ENCODE peak calls at places on chromosomes 3 and 15, in seven cellular contexts. V, F, Q, C, O, S and L are unnamed samples.

GRCh38 chr3:124282751-124283643 is 291.1 kb upstream of the ROPN1 start:
- DNase-seq in V (no peak), F (no peak), Q (no peak), C (peak; percentile 87), O (no peak), S (no peak), L (no peak)

GRCh38 chr3:65751123-65751700 is 287.5 kb downstream of the MAGI1 start:
- DNase-seq in V (peak; percentile 72), F (no peak), Q (peak; percentile 9), C (peak; percentile 62), O (peak; percentile 16), S (no peak), L (no peak)

GRCh38 chr15:44813231-44813630 is 76.9 kb downstream of the TRIM69 start:
- DNase-seq in V (no peak), F (no peak), Q (peak; percentile 21), C (no peak), O (peak; percentile 4), S (no peak), L (no peak)

GRCh38 chr15:41115652-41116115 is 396 bp downstream of the INO80 start:
- DNase-seq in V (peak; percentile 54), F (peak; percentile 44), Q (peak; percentile 82), C (no peak), O (peak; percentile 88), S (no peak), L (peak; percentile 88)

GRCh38 chr3:5426094-5426883 is 238.8 kb downstream of the EDEM1 start:
- DNase-seq in V (peak; percentile 76), F (peak; percentile 82), Q (peak; percentile 83), C (peak; percentile 89), O (peak; percentile 76), S (no peak), L (peak; percentile 75)

GRCh38 chr3:100027321-100027720 is 87.0 kb downstream of the FILIP1L start:
- DNase-seq in V (no peak), F (no peak), Q (no peak), C (no peak), O (no peak), S (no peak), L (no peak)

GRCh38 chr15:44584162-44584749 is 47.3 kb downstream of the EIF3J start:
- DNase-seq in V (no peak), F (no peak), Q (peak; percentile 70), C (peak; percentile 26), O (peak; percentile 67), S (peak; percentile 18), L (no peak)

GRCh38 chr3:52317601-52318000 is 1.5 kb downstream of the DNAH1 start:
- DNase-seq in V (no peak), F (no peak), Q (peak; percentile 76), C (peak; percentile 76), O (no peak), S (no peak), L (peak; percentile 60)

GRCh38 chr3:108106449-108106848 is 15.6 kb upstream of the CD47 start:
- DNase-seq in V (no peak), F (no peak), Q (no peak), C (no peak), O (no peak), S (no peak), L (no peak)

GRCh38 chr3:100154171-100154570 is 39.9 kb upstream of the FILIP1L start:
- DNase-seq in V (no peak), F (no peak), Q (no peak), C (no peak), O (no peak), S (no peak), L (no peak)

GRCh38 chr3:81005992-81006391 is 755.5 kb downstream of the GBE1 start:
- DNase-seq in V (no peak), F (no peak), Q (no peak), C (no peak), O (no peak), S (no peak), L (no peak)

GRCh38 chr3:164155386-164155785 is 922.9 kb downstream of the SI start:
- DNase-seq in V (no peak), F (no peak), Q (no peak), C (no peak), O (peak; percentile 37), S (no peak), L (no peak)

GRCh38 chr15:43625086-43625485 is 6.5 kb upstream of the STRC start:
- DNase-seq in V (no peak), F (no peak), Q (no peak), C (no peak), O (no peak), S (no peak), L (no peak)

GRCh38 chr15:64583983-64584382 is 123.6 kb downstream of the ZNF609 start:
- DNase-seq in V (no peak), F (no peak), Q (no peak), C (no peak), O (no peak), S (no peak), L (no peak)

GRCh38 chr3:152362086-152362485 is 93.4 kb downstream of the MBNL1 start:
- DNase-seq in V (peak; percentile 62), F (no peak), Q (no peak), C (no peak), O (no peak), S (no peak), L (no peak)

GRCh38 chr3:126375835-126376331 is 18.7 kb upstream of the KLF15 start:
- DNase-seq in V (no peak), F (no peak), Q (no peak), C (no peak), O (no peak), S (no peak), L (no peak)

GRCh38 chr15:85595804-85596536 is 198.8 kb downstream of the KLHL25 start:
- DNase-seq in V (no peak), F (no peak), Q (peak; percentile 11), C (no peak), O (no peak), S (no peak), L (no peak)

GRCh38 chr3:50609743-50610085 is 1.9 kb downstream of the CISH start:
- DNase-seq in V (no peak), F (no peak), Q (peak; percentile 37), C (no peak), O (no peak), S (no peak), L (no peak)

GRCh38 chr3:193742628-193743027 is 149.6 kb downstream of the OPA1 start:
- DNase-seq in V (no peak), F (no peak), Q (no peak), C (no peak), O (no peak), S (no peak), L (no peak)

GRCh38 chr3:24088782-24089181 is 143.7 kb downstream of the NR1D2 start:
- DNase-seq in V (no peak), F (no peak), Q (no peak), C (no peak), O (peak; percentile 10), S (no peak), L (no peak)

GRCh38 chr15:49473031-49473430 is 50.0 kb downstream of the FGF7 start:
- DNase-seq in V (no peak), F (no peak), Q (no peak), C (no peak), O (no peak), S (no peak), L (no peak)

GRCh38 chr3:141840737-141841544 is 35.5 kb upstream of the ATP1B3 start:
- DNase-seq in V (no peak), F (no peak), Q (peak; percentile 30), C (peak; percentile 74), O (no peak), S (no peak), L (no peak)

GRCh38 chr15:74423443-74424257 is 10.1 kb downstream of the SEMA7A start:
- DNase-seq in V (no peak), F (no peak), Q (no peak), C (no peak), O (no peak), S (no peak), L (no peak)

GRCh38 chr3:10757021-10757820 is 58.8 kb upstream of the SLC6A11 start:
- DNase-seq in V (no peak), F (no peak), Q (peak; percentile 32), C (peak; percentile 55), O (no peak), S (no peak), L (no peak)

GRCh38 chr3:140850210-140850955 is 91.3 kb upstream of the SLC25A36 start:
- DNase-seq in V (no peak), F (no peak), Q (no peak), C (no peak), O (no peak), S (no peak), L (no peak)

GRCh38 chr3:78728406-78729145 is 1039.2 kb downstream of the ROBO1 start:
- DNase-seq in V (peak; percentile 84), F (peak; percentile 26), Q (no peak), C (peak; percentile 82), O (no peak), S (peak; percentile 28), L (peak; percentile 67)

GRCh38 chr3:79001255-79001654 is 766.5 kb downstream of the ROBO1 start:
- DNase-seq in V (no peak), F (no peak), Q (no peak), C (no peak), O (no peak), S (no peak), L (no peak)

GRCh38 chr15:39851505-39852082 is 68.5 kb downstream of the GPR176 start:
- DNase-seq in V (no peak), F (no peak), Q (no peak), C (peak; percentile 44), O (no peak), S (no peak), L (no peak)